ENCODE peak calls at places on chromosomes 16 and 17, in four cellular contexts. V is tibial nerve, E is heart left ventricle, H is A549. J is an unnamed sample.

GRCh38 chr17:731943-732787 is at the start of gene TLCD3A:
- DNase-seq in H (peak; percentile 61), E (peak; percentile 79), V (peak; percentile 41), J (peak; percentile 87)

GRCh38 chr16:26594666-26595065 is 472.1 kb upstream of the C16orf82 start:
- DNase-seq in E (no peak), V (no peak), H (no peak), J (no peak)

GRCh38 chr17:44345497-44346026 is 460 bp downstream of the GRN start:
- DNase-seq in E (no peak), H (peak; percentile 75), V (no peak), J (peak; percentile 44)

GRCh38 chr16:608019-608418 is 18.2 kb downstream of the RAB40C start:
- DNase-seq in V (no peak), H (no peak), E (no peak), J (no peak)

GRCh38 chr16:73418051-73418450 is 370.1 kb upstream of the ZFHX3 start:
- DNase-seq in V (no peak), E (no peak), H (no peak), J (no peak)

GRCh38 chr16:74297296-74297665 is 667 bp downstream of the PSMD7 start:
- DNase-seq in E (no peak), H (no peak), V (no peak), J (no peak)

GRCh38 chr17:73624496-73624988 is 19.7 kb downstream of the SDK2 start:
- DNase-seq in H (no peak), V (no peak), E (no peak), J (no peak)

GRCh38 chr17:39164675-39165143 is 1.3 kb downstream of the ARL5C start:
- DNase-seq in E (peak; percentile 94), V (peak; percentile 78), H (peak; percentile 91), J (peak; percentile 93)

GRCh38 chr17:38336838-38337237 is 6.9 kb downstream of the GPR179 start:
- DNase-seq in E (no peak), H (no peak), V (no peak), J (no peak)

GRCh38 chr16:89052824-89053724 is 40.6 kb upstream of the ACSF3 start:
- DNase-seq in H (peak; percentile 76), V (no peak), E (no peak), J (peak; percentile 88)

GRCh38 chr17:77540975-77541374 is 400.2 kb downstream of the SEC14L1 start:
- DNase-seq in E (no peak), H (no peak), V (no peak), J (no peak)

GRCh38 chr17:8745586-8746500 is 1.2 kb upstream of the CCDC42 start:
- DNase-seq in H (peak; percentile 68), V (peak; percentile 39), E (peak; percentile 70), J (peak; percentile 68)

GRCh38 chr16:80804451-80805383 is at the start of gene CDYL2:
- DNase-seq in E (peak; percentile 39), V (no peak), H (no peak), J (peak; percentile 65)

GRCh38 chr17:70338946-70339354 is 169.6 kb downstream of the KCNJ2 start:
- DNase-seq in E (no peak), V (no peak), H (no peak), J (no peak)

GRCh38 chr17:79619636-79620206 is 8.9 kb upstream of the RBFOX3 start:
- DNase-seq in E (peak; percentile 7), V (no peak), H (no peak), J (no peak)

GRCh38 chr17:83050651-83051422 is 28.6 kb upstream of the METRNL start:
- DNase-seq in E (peak; percentile 39), V (no peak), H (no peak), J (no peak)

GRCh38 chr16:19524866-19525723 is 1.4 kb downstream of the CCP110 start:
- DNase-seq in H (no peak), E (no peak), V (no peak), J (no peak)

GRCh38 chr17:62064029-62064790 is 868 bp downstream of the MED13 start:
- DNase-seq in E (no peak), H (no peak), V (no peak), J (no peak)

GRCh38 chr17:38550661-38551060 is 55.1 kb downstream of the SRCIN1 start:
- DNase-seq in E (peak; percentile 79), V (no peak), H (no peak), J (peak; percentile 74)

GRCh38 chr16:54462151-54462651 is 175.6 kb upstream of the IRX3 start:
- DNase-seq in E (no peak), H (no peak), V (no peak), J (no peak)

GRCh38 chr17:31803494-31804213 is 55.4 kb downstream of the COPRS start:
- DNase-seq in V (no peak), E (no peak), H (peak; percentile 72), J (no peak)

GRCh38 chr17:12342609-12343248 is 322.1 kb downstream of the MAP2K4 start:
- DNase-seq in E (no peak), H (peak; percentile 65), V (no peak), J (peak; percentile 62)

GRCh38 chr17:47267354-47267828 is 13.8 kb downstream of the ITGB3 start:
- DNase-seq in V (no peak), H (peak; percentile 20), E (no peak), J (no peak)

GRCh38 chr16:1327619-1327947 is 5.9 kb upstream of the BAIAP3 start:
- DNase-seq in H (no peak), E (no peak), V (no peak), J (no peak)

GRCh38 chr16:88856122-88856827 is 472 bp downstream of the GALNS start:
- DNase-seq in H (no peak), V (no peak), E (no peak), J (no peak)

GRCh38 chr17:67911038-67911782 is 85.1 kb downstream of the C17orf58 start:
- DNase-seq in E (no peak), V (no peak), H (no peak), J (no peak)

GRCh38 chr17:352421-353212 is at the start of gene RPH3AL:
- DNase-seq in E (peak; percentile 68), V (no peak), H (peak; percentile 99), J (peak; percentile 88)

GRCh38 chr17:56595831-56596740 is 2.6 kb downstream of the NOG start:
- DNase-seq in E (no peak), H (no peak), V (no peak), J (no peak)

GRCh38 chr16:75599452-75600277 is 23.4 kb downstream of the ADAT1 start:
- DNase-seq in V (no peak), H (no peak), E (no peak), J (no peak)

GRCh38 chr17:44942456-44942855 is 5.1 kb downstream of the KIF18B start:
- DNase-seq in H (no peak), E (no peak), V (no peak), J (no peak)

GRCh38 chr17:83204230-83204725 is 124.9 kb downstream of the METRNL start:
- DNase-seq in V (peak; percentile 7), H (no peak), E (no peak), J (no peak)

GRCh38 chr17:18356624-18357023 is 6.7 kb downstream of the SHMT1 start:
- DNase-seq in H (no peak), V (no peak), E (no peak), J (no peak)

GRCh38 chr16:48607056-48607825 is 2.7 kb downstream of the N4BP1 start:
- DNase-seq in E (no peak), V (no peak), H (peak; percentile 37), J (peak; percentile 76)

GRCh38 chr17:16383216-16383615 is 2.3 kb downstream of the UBB start:
- DNase-seq in E (no peak), V (no peak), H (no peak), J (no peak)
- TF ChIP-seq POLR2A in E (no peak), V (no peak), H (no peak), J (no peak)

DNA sequence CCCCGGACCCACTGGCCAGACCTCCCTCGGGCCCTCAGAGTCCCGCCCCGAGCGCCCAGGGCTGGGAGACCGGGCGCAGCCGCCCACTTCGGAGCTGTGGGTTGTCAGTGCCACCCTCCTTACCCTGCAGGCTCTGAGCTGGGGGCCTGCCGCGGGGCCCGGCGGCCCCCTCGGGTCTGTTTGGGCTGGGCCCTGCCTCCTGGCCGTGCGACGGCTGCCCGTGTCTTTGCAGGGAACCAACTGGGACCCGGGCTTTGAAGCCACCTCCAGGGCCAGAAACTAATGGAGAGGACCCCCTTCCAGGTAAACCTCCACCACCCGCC is 443 bp downstream of the TEDC2 start:
- DNase-seq in H (no peak), E (no peak), V (no peak), J (no peak)
- H3K27ac ChIP-seq in H (peak overlapping the region; percentile 72), E (no peak overlapping the region), V (no peak overlapping the region), J (peak overlapping the region; percentile 8)

DNA sequence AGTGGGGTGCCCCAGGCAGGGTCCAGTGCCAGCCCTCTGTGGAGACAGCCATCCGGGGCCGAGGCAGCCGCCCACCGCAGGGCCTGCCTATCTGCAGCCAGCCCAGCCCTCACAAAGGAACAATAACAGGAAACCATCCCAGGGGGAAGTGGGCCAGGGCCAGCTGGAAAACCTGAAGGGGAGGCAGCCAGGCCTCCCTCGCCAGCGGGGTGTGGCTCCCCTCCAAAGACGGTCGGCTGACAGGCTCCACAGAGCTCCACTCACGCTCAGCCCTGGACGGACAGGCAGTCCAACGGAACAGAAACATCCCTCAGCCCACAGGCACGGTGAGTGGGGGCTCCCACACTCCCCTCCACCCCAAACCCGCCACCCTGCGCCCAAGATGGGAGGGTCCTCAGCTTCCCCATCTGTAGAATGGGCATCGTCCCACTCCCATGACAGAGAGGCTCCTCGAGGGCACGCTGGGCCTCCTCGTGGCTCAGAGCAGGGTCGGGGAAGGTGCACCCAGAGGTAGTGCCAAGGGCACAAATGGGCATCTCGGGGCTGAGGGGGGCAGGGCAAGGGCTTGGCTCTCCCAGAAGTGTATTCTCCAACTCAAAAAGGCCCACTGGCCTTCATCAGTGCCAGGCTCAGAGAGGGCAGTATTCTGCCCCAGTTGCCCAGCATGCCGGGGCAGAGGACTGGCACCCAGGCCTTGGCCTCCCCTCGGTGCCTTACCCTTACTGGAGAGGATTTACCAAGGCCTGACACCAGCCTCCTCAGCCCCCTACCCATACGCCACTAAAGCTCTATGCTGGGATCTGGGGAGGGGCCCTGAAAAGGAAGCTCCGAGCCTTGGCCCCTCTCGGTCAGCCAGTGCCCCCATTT is at the start of gene CDH5:
- DNase-seq in V (peak; percentile 44), H (no peak), E (peak; percentile 82), J (no peak)
- TF ChIP-seq POLR2A in V (peak; percentile 32), H (no peak), E (no peak), J (no peak)

DNA sequence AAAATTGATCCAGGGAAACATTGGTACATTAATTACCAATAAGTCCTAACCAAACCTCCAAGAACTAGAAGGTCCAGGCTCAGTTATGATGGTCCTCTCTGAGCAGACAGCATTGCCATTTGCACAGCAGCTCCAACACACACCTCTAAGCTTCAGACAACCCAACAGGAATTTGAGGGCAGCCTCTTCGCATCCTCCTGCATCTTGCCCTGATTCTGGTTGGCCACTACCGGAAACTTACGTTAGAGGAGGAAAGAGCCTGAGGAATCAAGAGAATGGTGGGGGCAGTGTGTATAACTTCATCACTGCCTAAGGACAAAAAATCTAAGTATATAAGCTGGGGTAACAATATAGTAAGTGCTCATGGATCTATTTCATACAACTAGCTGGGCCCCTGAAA is 15.7 kb downstream of the FAM117A start:
- DNase-seq in V (no peak), H (no peak), E (no peak), J (no peak)
- H3K27ac ChIP-seq in V (no peak overlapping the region), H (no peak overlapping the region), E (no peak overlapping the region), J (no peak overlapping the region)

GRCh38 chr16:52573365-52574104 is 26.6 kb upstream of the TOX3 start:
- DNase-seq in E (no peak), H (peak; percentile 84), V (no peak), J (peak; percentile 57)
- TF ChIP-seq POLR2A in E (no peak), H (no peak), V (no peak), J (no peak)

GRCh38 chr16:10918294-10919002 is 23.8 kb downstream of the DEXI start:
- DNase-seq in V (peak; percentile 98), H (peak; percentile 92), E (peak; percentile 95), J (peak; percentile 95)
- H3K27ac ChIP-seq in V (no peak overlapping the region), H (no peak overlapping the region), E (peak overlapping the region; percentile 52), J (peak overlapping the region; percentile 54)